ENCODE peak calls at places on chromosomes 16 and 17, in seven cellular contexts. Y, T, H, Q, O, A and S are unnamed samples.

GRCh38 chr16:66447491-66447890 is 20.4 kb downstream of the BEAN1 start:
- DNase-seq in Y (no peak), T (no peak), H (no peak), Q (no peak), O (no peak), A (no peak), S (peak; percentile 31)

GRCh38 chr16:11705311-11705710 is 37.1 kb downstream of the SNN start:
- DNase-seq in Y (no peak), T (no peak), H (no peak), Q (no peak), O (no peak), A (no peak), S (no peak)

GRCh38 chr17:72719582-72720493 is 372.6 kb downstream of the SLC39A11 start:
- DNase-seq in Y (no peak), T (no peak), H (no peak), Q (peak; percentile 27), O (peak; percentile 23), A (no peak), S (peak; percentile 76)

GRCh38 chr17:19343671-19344151 is 18.8 kb downstream of the B9D1 start:
- DNase-seq in Y (no peak), T (no peak), H (no peak), Q (no peak), O (no peak), A (no peak), S (peak; percentile 64)

GRCh38 chr17:4341616-4341977 is 24.9 kb downstream of the UBE2G1 start:
- DNase-seq in Y (no peak), T (no peak), H (no peak), Q (no peak), O (no peak), A (no peak), S (no peak)

GRCh38 chr17:161481-161880 is 20.0 kb downstream of the DOC2B start:
- DNase-seq in Y (no peak), T (no peak), H (no peak), Q (no peak), O (no peak), A (no peak), S (no peak)

GRCh38 chr17:49646391-49647255 is 31.3 kb downstream of the SPOP start:
- DNase-seq in Y (no peak), T (peak; percentile 74), H (peak; percentile 29), Q (no peak), O (no peak), A (peak; percentile 26), S (no peak)

GRCh38 chr16:80993293-80993691 is 13.4 kb downstream of the CMC2 start:
- DNase-seq in Y (no peak), T (peak; percentile 76), H (peak; percentile 86), Q (no peak), O (no peak), A (peak; percentile 87), S (no peak)

DNA sequence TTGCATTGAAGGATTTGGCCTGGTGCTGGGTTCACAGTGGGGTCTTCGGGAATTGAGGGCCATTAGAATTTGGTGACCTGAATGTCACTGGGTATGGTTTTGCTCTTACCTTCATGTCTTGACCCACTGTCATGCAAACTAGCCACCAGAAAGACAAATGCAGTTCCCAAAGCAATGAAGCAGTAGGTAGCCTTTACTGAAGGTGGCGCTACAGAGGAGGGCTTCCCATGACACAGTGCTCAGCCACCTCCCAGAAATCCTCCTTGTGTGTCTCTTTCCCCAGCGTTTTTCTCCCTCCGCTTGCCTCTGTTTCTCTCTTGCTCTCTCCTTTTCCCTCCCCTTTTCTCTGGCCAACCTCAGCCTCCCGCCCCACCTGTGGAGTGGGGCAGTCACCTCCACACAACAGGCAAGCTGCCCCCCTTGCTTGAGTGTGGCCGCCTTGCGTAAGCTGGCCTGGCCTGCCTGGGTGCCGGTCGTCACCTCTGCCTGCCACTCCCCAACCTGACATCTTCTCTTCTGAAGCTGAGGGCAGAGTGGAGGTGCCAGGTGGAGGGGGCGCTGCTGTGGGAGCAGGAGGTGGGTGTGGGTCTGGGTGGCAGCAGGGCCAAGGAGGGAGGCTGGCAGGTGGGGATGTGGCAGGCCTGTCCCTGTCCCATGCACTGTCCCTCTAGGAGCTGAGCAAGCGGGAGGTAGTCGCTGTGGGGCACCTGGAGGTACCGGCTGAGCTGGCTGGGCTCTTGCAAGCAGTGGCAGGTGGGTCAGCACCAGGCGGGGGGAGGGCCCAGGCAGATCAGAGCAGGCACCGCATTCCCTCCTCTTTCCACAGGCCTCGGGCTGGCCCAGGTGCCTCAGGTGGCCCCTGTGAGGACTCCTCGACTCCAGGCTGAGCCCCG is 34.7 kb downstream of the MYO15A start:
- DNase-seq in Y (no peak), T (peak; percentile 30), H (no peak), Q (no peak), O (no peak), A (no peak), S (no peak)
- TF ChIP-seq CTCF in Y (no peak), T (peak; percentile 47), H (peak; percentile 31), Q (no peak), O (no peak), A (peak; percentile 32), S (no peak)

DNA sequence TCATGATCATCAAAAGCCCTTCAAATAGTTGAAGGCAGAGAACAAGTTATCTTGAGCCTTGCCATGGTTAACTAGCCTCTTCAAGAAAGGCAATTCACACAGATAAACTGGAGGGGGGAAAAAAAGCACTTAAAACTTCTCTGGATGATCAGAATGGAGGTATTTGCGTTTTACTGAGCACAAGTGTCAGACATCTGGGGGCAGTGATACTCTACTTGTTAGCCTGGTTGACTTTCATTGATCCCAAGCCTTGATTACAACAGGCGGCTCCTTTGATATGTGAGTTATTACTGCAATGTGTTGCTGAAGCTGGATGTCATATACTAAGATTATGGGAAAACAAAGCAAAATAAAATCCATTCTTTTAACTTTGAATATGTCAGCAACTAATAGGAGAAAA is 155.0 kb upstream of the HS3ST3A1 start:
- DNase-seq in Y (no peak), T (no peak), H (no peak), Q (no peak), O (no peak), A (no peak), S (no peak)
- TF ChIP-seq CTCF in Y (no peak), T (no peak), H (no peak), Q (no peak), O (no peak), A (no peak), S (no peak)

DNA sequence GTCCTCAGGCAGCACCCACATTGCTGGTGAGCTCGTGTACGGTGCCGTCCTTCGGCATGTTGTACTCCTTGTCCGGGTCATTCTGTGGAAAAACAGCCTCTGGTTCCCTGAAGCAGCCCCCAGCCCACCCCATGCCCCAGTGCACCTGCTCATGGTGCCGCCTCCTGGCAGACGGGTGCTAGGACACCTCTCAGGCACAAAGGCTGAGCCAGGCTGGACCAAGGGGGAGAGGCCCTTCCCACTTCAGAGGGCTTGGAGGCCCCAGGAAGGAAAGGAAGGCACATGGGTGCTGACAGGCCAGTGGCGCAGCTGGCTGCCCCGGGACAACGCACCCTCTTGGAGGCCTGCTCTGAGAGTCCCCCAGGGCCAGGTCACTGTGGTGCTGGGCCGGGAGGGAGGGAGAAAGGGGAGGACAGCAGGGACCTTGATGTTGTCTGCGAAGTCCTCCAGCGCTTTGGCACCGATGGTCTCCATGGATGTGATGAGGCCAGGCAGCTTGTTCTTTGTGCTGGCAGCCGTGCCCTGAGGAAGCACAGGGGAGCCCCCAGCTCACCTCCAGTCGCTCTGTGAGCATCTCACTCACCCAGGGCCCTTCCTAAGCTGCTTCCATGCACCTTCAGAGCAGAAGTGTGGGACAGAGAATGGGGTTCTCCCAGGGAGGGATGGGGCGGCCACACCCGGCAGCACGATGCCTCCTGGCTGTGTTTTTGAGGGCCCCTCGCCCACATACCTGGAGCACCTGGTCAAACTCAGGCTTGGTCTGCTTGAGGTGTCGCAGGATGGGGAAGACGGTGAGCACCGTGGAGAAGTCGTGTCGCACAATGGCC is 9.3 kb downstream of the ZACN start:
- DNase-seq in Y (no peak), T (no peak), H (no peak), Q (no peak), O (no peak), A (no peak), S (no peak)
- TF ChIP-seq CTCF in Y (no peak), T (no peak), H (peak; percentile 12), Q (no peak), O (no peak), A (no peak), S (no peak)

GRCh38 chr16:50609049-50609832 is 61.0 kb downstream of the NKD1 start:
- DNase-seq in Y (no peak), T (no peak), H (no peak), Q (no peak), O (no peak), A (no peak), S (no peak)
- TF ChIP-seq CTCF in Y (no peak), T (no peak), H (no peak), Q (no peak), O (no peak), A (no peak), S (no peak)

GRCh38 chr16:84746875-84747274 is 47.1 kb downstream of the USP10 start:
- DNase-seq in Y (no peak), T (no peak), H (no peak), Q (no peak), O (no peak), A (no peak), S (no peak)
- TF ChIP-seq CTCF in Y (no peak), T (peak; percentile 36), H (peak; percentile 43), Q (no peak), O (no peak), A (peak; percentile 18), S (no peak)

GRCh38 chr17:59561042-59561441 is 4.4 kb upstream of the DHX40 start:
- DNase-seq in Y (no peak), T (peak; percentile 34), H (no peak), Q (no peak), O (peak; percentile 21), A (no peak), S (no peak)
- TF ChIP-seq CTCF in Y (no peak), T (peak; percentile 42), H (peak; percentile 42), Q (peak; percentile 20), O (no peak), A (peak; percentile 7), S (no peak)

GRCh38 chr17:56119191-56119590 is 34.1 kb upstream of the ANKFN1 start:
- DNase-seq in Y (no peak), T (no peak), H (no peak), Q (no peak), O (no peak), A (no peak), S (no peak)

GRCh38 chr17:56125830-56126819 is 27.1 kb upstream of the ANKFN1 start:
- DNase-seq in Y (no peak), T (peak; percentile 93), H (peak; percentile 30), Q (no peak), O (peak; percentile 23), A (peak; percentile 47), S (no peak)

DNA sequence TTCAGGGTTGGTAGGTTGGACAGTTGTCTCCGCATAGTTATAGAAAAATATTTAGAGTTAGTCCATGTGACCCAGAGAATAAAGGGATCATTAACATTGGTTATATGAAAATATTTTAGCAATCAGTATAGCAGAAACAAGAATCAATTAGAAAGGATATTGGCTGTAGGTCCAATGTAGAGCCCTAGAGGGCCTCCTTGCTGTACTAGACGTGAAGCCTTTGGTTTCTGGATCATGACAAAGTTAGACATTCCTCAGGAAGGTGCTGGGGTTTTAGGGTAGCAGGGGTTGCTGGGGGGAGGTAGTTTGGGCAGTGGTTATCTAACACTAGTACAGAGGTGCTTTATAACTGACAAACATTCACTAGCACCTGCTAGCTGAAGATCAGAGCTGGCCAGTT is 31.6 kb upstream of the ANKFN1 start:
- DNase-seq in Y (no peak), T (no peak), H (no peak), Q (no peak), O (no peak), A (no peak), S (no peak)
- TF ChIP-seq CTCF in Y (no peak), T (peak; percentile 53), H (peak; percentile 36), Q (no peak), O (no peak), A (no peak), S (no peak)

GRCh38 chr17:20825539-20825938 is 217.3 kb downstream of the USP22 start:
- DNase-seq in Y (no peak), T (no peak), H (no peak), Q (no peak), O (no peak), A (no peak), S (no peak)

GRCh38 chr17:20823890-20824289 is 218.9 kb downstream of the USP22 start:
- DNase-seq in Y (no peak), T (no peak), H (no peak), Q (no peak), O (no peak), A (no peak), S (no peak)
- TF ChIP-seq CTCF in Y (no peak), T (no peak), H (no peak), Q (no peak), O (no peak), A (no peak), S (no peak)